ENCODE peak calls at places on chromosomes 4 and X, in five cellular contexts. One of them, this sample, is unnamed.

GRCh38 chr4:126753592-126753991 is 879.2 kb upstream of the INTU start:
- DNase-seq in WTC11: no peak
- DNase-seq in GM12878: no peak
- DNase-seq in K562: no peak
- DNase-seq in HEK293T: no peak
- DNase-seq in this sample: no peak

GRCh38 chr4:107094332-107094731 is 58.2 kb upstream of the DKK2 start:
- DNase-seq in GM12878: no peak
- DNase-seq in K562: no peak
- DNase-seq in WTC11: no peak
- DNase-seq in HEK293T: peak; percentile 10
- DNase-seq in this sample: peak; percentile 32

GRCh38 chrX:33032700-33033099 is 178.6 kb downstream of the DMD start:
- DNase-seq in GM12878: no peak
- DNase-seq in K562: no peak
- DNase-seq in WTC11: no peak
- DNase-seq in HEK293T: no peak
- DNase-seq in this sample: no peak

GRCh38 chrX:150018931-150019331 is 80.6 kb upstream of the EOLA2 start:
- DNase-seq in K562: no peak
- DNase-seq in HEK293T: no peak
- DNase-seq in WTC11: no peak
- DNase-seq in GM12878: no peak
- DNase-seq in this sample: no peak

GRCh38 chrX:138890491-138890890 is 179.0 kb upstream of the FGF13 start:
- DNase-seq in GM12878: no peak
- DNase-seq in WTC11: no peak
- DNase-seq in K562: no peak
- DNase-seq in HEK293T: no peak
- DNase-seq in this sample: no peak

GRCh38 chrX:74251006-74251930 is 52.7 kb upstream of the ZCCHC13 start:
- DNase-seq in GM12878: no peak
- DNase-seq in WTC11: no peak
- DNase-seq in K562: peak; percentile 6
- DNase-seq in HEK293T: no peak
- DNase-seq in this sample: no peak

GRCh38 chr4:157045507-157046127 is 30.3 kb upstream of the GLRB start:
- DNase-seq in HEK293T: peak; percentile 68
- DNase-seq in WTC11: no peak
- DNase-seq in GM12878: no peak
- DNase-seq in K562: no peak
- DNase-seq in this sample: peak; percentile 46

GRCh38 chr4:95549246-95550138 is 719 bp upstream of the UNC5C start:
- DNase-seq in K562: no peak
- DNase-seq in WTC11: peak; percentile 52
- DNase-seq in HEK293T: no peak
- DNase-seq in GM12878: peak; percentile 38
- DNase-seq in this sample: no peak

GRCh38 chr4:22962186-22962786 is 269.5 kb downstream of the GBA3 start:
- DNase-seq in WTC11: no peak
- DNase-seq in HEK293T: no peak
- DNase-seq in GM12878: no peak
- DNase-seq in K562: peak; percentile 9
- DNase-seq in this sample: no peak

GRCh38 chr4:183912585-183912984 is 7.5 kb downstream of the STOX2 start:
- DNase-seq in HEK293T: no peak
- DNase-seq in GM12878: no peak
- DNase-seq in WTC11: no peak
- DNase-seq in K562: no peak
- DNase-seq in this sample: no peak

GRCh38 chr4:53189011-53189410 is 176.8 kb downstream of the SCFD2 start:
- DNase-seq in GM12878: no peak
- DNase-seq in K562: no peak
- DNase-seq in WTC11: no peak
- DNase-seq in HEK293T: no peak
- DNase-seq in this sample: no peak

GRCh38 chrX:153922932-153923857 is 2.9 kb downstream of the ARHGAP4 start:
- DNase-seq in K562: no peak
- DNase-seq in HEK293T: peak; percentile 72
- DNase-seq in WTC11: no peak
- DNase-seq in GM12878: no peak
- DNase-seq in this sample: no peak

GRCh38 chr4:153523941-153524386 is 57.8 kb downstream of the TMEM131L start:
- DNase-seq in K562: no peak
- DNase-seq in GM12878: no peak
- DNase-seq in HEK293T: no peak
- DNase-seq in WTC11: no peak
- DNase-seq in this sample: no peak

GRCh38 chr4:3388461-3389185 is 53.1 kb upstream of the HGFAC start:
- DNase-seq in K562: no peak
- DNase-seq in WTC11: no peak
- DNase-seq in GM12878: peak; percentile 77
- DNase-seq in HEK293T: no peak
- DNase-seq in this sample: no peak

GRCh38 chr4:88033309-88033708 is 25.9 kb downstream of the PKD2 start:
- DNase-seq in WTC11: peak; percentile 22
- DNase-seq in K562: peak; percentile 40
- DNase-seq in GM12878: no peak
- DNase-seq in HEK293T: peak; percentile 62
- DNase-seq in this sample: peak; percentile 34

GRCh38 chrX:48938721-48939416 is 18.5 kb downstream of the OTUD5 start:
- DNase-seq in K562: no peak
- DNase-seq in HEK293T: no peak
- DNase-seq in GM12878: peak; percentile 84
- DNase-seq in WTC11: no peak
- DNase-seq in this sample: no peak
- TF ChIP-seq SP1 in K562: no peak
- TF ChIP-seq SP1 in HEK293T: no peak
- TF ChIP-seq SP1 in GM12878: peak; percentile 83
- TF ChIP-seq SP1 in WTC11: no peak
- TF ChIP-seq SP1 in this sample: no peak

GRCh38 chrX:31124536-31124935 is 52.7 kb upstream of the FTHL17 start:
- DNase-seq in K562: no peak
- DNase-seq in GM12878: no peak
- DNase-seq in WTC11: no peak
- DNase-seq in HEK293T: peak; percentile 6
- DNase-seq in this sample: no peak
- TF ChIP-seq SP1 in K562: no peak
- TF ChIP-seq SP1 in GM12878: no peak
- TF ChIP-seq SP1 in WTC11: no peak
- TF ChIP-seq SP1 in HEK293T: no peak
- TF ChIP-seq SP1 in this sample: no peak

GRCh38 chrX:19343462-19344206 is at the start of gene PDHA1:
- DNase-seq in WTC11: peak; percentile 88
- DNase-seq in GM12878: peak; percentile 68
- DNase-seq in K562: peak; percentile 91
- DNase-seq in HEK293T: peak; percentile 89
- DNase-seq in this sample: peak; percentile 79

GRCh38 chrX:19342331-19342906 is 1.3 kb upstream of the PDHA1 start:
- DNase-seq in HEK293T: no peak
- DNase-seq in GM12878: no peak
- DNase-seq in K562: no peak
- DNase-seq in WTC11: no peak
- DNase-seq in this sample: no peak

GRCh38 chrX:19344661-19345060 is 934 bp downstream of the PDHA1 start:
- DNase-seq in HEK293T: no peak
- DNase-seq in K562: no peak
- DNase-seq in WTC11: no peak
- DNase-seq in GM12878: no peak
- DNase-seq in this sample: no peak

GRCh38 chrX:19344207-19344534 is 444 bp downstream of the PDHA1 start:
- DNase-seq in GM12878: no peak
- DNase-seq in HEK293T: no peak
- DNase-seq in K562: no peak
- DNase-seq in WTC11: no peak
- DNase-seq in this sample: no peak

GRCh38 chrX:19343085-19343461 is 654 bp upstream of the PDHA1 start:
- DNase-seq in HEK293T: no peak
- DNase-seq in WTC11: no peak
- DNase-seq in K562: no peak
- DNase-seq in GM12878: no peak
- DNase-seq in this sample: no peak
- TF ChIP-seq SP1 in HEK293T: no peak
- TF ChIP-seq SP1 in WTC11: no peak
- TF ChIP-seq SP1 in K562: no peak
- TF ChIP-seq SP1 in GM12878: no peak
- TF ChIP-seq SP1 in this sample: no peak

GRCh38 chr4:159455675-159456235 is 352.9 kb downstream of the RAPGEF2 start:
- DNase-seq in K562: peak; percentile 69
- DNase-seq in GM12878: no peak
- DNase-seq in HEK293T: peak; percentile 62
- DNase-seq in WTC11: peak; percentile 16
- DNase-seq in this sample: peak; percentile 31
- TF ChIP-seq SP1 in K562: no peak
- TF ChIP-seq SP1 in GM12878: no peak
- TF ChIP-seq SP1 in HEK293T: no peak
- TF ChIP-seq SP1 in WTC11: no peak
- TF ChIP-seq SP1 in this sample: no peak

GRCh38 chr4:61395754-61396153 is 195.6 kb downstream of the ADGRL3 start:
- DNase-seq in HEK293T: no peak
- DNase-seq in K562: no peak
- DNase-seq in WTC11: no peak
- DNase-seq in GM12878: no peak
- DNase-seq in this sample: no peak

GRCh38 chr4:61400446-61400845 is 200.3 kb downstream of the ADGRL3 start:
- DNase-seq in K562: no peak
- DNase-seq in GM12878: no peak
- DNase-seq in WTC11: no peak
- DNase-seq in HEK293T: no peak
- DNase-seq in this sample: no peak

GRCh38 chr4:61401771-61402170 is 201.6 kb downstream of the ADGRL3 start:
- DNase-seq in GM12878: no peak
- DNase-seq in K562: no peak
- DNase-seq in WTC11: no peak
- DNase-seq in HEK293T: no peak
- DNase-seq in this sample: no peak

DNA sequence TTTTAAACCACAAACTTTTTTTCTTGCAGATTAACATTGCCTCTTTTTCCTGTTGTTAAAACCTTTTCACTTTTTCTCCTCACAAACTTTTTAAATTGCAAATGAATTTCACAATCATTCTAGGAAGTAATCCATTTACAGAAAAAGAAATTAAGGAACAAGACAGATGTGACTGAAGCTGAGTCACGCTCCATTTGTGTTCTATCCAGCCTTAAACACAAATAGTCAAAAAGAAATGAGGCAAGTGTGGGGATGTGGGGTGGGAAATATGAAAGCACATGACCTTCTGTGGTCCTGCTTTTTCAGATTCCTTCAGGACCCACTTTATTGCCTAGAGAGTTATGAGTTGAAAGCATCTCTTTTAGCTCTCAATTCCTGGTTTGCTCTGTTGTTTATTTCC is 197.0 kb downstream of the ADGRL3 start:
- DNase-seq in WTC11: no peak
- DNase-seq in GM12878: no peak
- DNase-seq in K562: no peak
- DNase-seq in HEK293T: no peak
- DNase-seq in this sample: no peak
- TF ChIP-seq SP1 in WTC11: no peak
- TF ChIP-seq SP1 in GM12878: no peak
- TF ChIP-seq SP1 in K562: no peak
- TF ChIP-seq SP1 in HEK293T: no peak
- TF ChIP-seq SP1 in this sample: no peak

GRCh38 chr4:48432017-48432416 is 51.1 kb upstream of the SLC10A4 start:
- DNase-seq in GM12878: no peak
- DNase-seq in K562: no peak
- DNase-seq in WTC11: no peak
- DNase-seq in HEK293T: no peak
- DNase-seq in this sample: no peak

GRCh38 chr4:48431401-48431800 is 51.7 kb upstream of the SLC10A4 start:
- DNase-seq in HEK293T: no peak
- DNase-seq in GM12878: no peak
- DNase-seq in WTC11: no peak
- DNase-seq in K562: no peak
- DNase-seq in this sample: no peak

GRCh38 chr4:48428926-48429325 is 54.2 kb upstream of the SLC10A4 start:
- DNase-seq in HEK293T: no peak
- DNase-seq in K562: no peak
- DNase-seq in GM12878: no peak
- DNase-seq in WTC11: no peak
- DNase-seq in this sample: no peak

GRCh38 chr4:48429709-48430474 is 53.3 kb upstream of the SLC10A4 start:
- DNase-seq in K562: no peak
- DNase-seq in HEK293T: no peak
- DNase-seq in GM12878: no peak
- DNase-seq in WTC11: no peak
- DNase-seq in this sample: no peak
- TF ChIP-seq SP1 in K562: no peak
- TF ChIP-seq SP1 in HEK293T: no peak
- TF ChIP-seq SP1 in GM12878: no peak
- TF ChIP-seq SP1 in WTC11: no peak
- TF ChIP-seq SP1 in this sample: no peak

GRCh38 chr4:123618606-123619005 is 222.0 kb downstream of the SPRY1 start:
- DNase-seq in K562: no peak
- DNase-seq in WTC11: no peak
- DNase-seq in GM12878: no peak
- DNase-seq in HEK293T: no peak
- DNase-seq in this sample: no peak
- TF ChIP-seq SP1 in K562: no peak
- TF ChIP-seq SP1 in WTC11: no peak
- TF ChIP-seq SP1 in GM12878: no peak
- TF ChIP-seq SP1 in HEK293T: no peak
- TF ChIP-seq SP1 in this sample: no peak

GRCh38 chr4:40910706-40911105 is 161.0 kb downstream of the NSUN7 start:
- DNase-seq in WTC11: no peak
- DNase-seq in K562: no peak
- DNase-seq in HEK293T: no peak
- DNase-seq in GM12878: no peak
- DNase-seq in this sample: no peak

GRCh38 chr4:40912455-40913055 is 162.8 kb downstream of the NSUN7 start:
- DNase-seq in K562: no peak
- DNase-seq in HEK293T: no peak
- DNase-seq in WTC11: no peak
- DNase-seq in GM12878: no peak
- DNase-seq in this sample: no peak

GRCh38 chr4:40908702-40909362 is 159.1 kb downstream of the NSUN7 start:
- DNase-seq in WTC11: peak; percentile 89
- DNase-seq in K562: peak; percentile 83
- DNase-seq in GM12878: peak; percentile 40
- DNase-seq in HEK293T: peak; percentile 75
- DNase-seq in this sample: peak; percentile 86

GRCh38 chr4:40909363-40909876 is 159.7 kb downstream of the NSUN7 start:
- DNase-seq in K562: no peak
- DNase-seq in GM12878: no peak
- DNase-seq in WTC11: no peak
- DNase-seq in HEK293T: no peak
- DNase-seq in this sample: peak; percentile 90

DNA sequence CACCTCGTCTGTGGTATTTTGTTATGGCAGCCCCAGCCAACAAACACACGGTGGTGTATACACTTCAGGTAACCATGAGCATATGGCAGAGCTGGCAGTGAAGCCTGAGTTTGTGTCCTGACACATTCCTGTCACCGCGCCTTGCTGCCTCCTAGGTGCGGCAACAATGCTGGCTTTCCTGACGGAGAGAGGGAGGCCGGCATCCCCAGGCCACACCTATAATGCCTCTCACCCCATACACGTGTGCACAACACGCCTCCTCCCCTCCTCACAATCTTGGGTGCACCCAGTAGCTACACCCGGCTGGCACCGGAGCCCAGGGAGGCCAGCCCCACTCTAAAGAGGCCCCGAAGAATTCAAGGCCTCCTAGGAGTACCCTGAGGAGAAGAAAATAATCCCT is 158.5 kb downstream of the NSUN7 start:
- DNase-seq in WTC11: peak; percentile 21
- DNase-seq in HEK293T: peak; percentile 6
- DNase-seq in GM12878: no peak
- DNase-seq in K562: no peak
- DNase-seq in this sample: peak; percentile 71
- TF ChIP-seq SP1 in WTC11: no peak
- TF ChIP-seq SP1 in HEK293T: no peak
- TF ChIP-seq SP1 in GM12878: no peak
- TF ChIP-seq SP1 in K562: no peak
- TF ChIP-seq SP1 in this sample: no peak

This sample was measured in HCT116.